ENCODE peak calls at places on chromosomes 16 and 17, in four cellular contexts. E is WTC11, I is K562, L is HepG2. O is an unnamed sample.

GRCh38 chr16:963913-964695 is 6.7 kb downstream of the LMF1 start:
- DNase-seq in E (no peak), I (no peak), L (no peak), O (no peak)

GRCh38 chr16:71344315-71344905 is 14.1 kb upstream of the CALB2 start:
- DNase-seq in E (no peak), I (no peak), L (no peak), O (no peak)

GRCh38 chr16:68833251-68833650 is 10.1 kb upstream of the TANGO6 start:
- DNase-seq in E (no peak), I (no peak), L (no peak), O (no peak)

GRCh38 chr16:46947900-46948547 is 25.4 kb downstream of the DNAJA2 start:
- DNase-seq in E (peak), I (peak), L (peak), O (peak)

GRCh38 chr16:56764835-56765234 is 34.9 kb downstream of the NUP93 start:
- DNase-seq in E (no peak), I (no peak), L (no peak), O (no peak)

GRCh38 chr16:22323998-22324786 is 27.0 kb downstream of the POLR3E start:
- DNase-seq in E (no peak), I (no peak), L (no peak), O (peak)

GRCh38 chr16:86512301-86512859 is 2.1 kb downstream of the FOXF1 start:
- DNase-seq in E (no peak), I (no peak), L (no peak), O (no peak)

GRCh38 chr16:12120331-12120981 is 143.9 kb downstream of the SNX29 start:
- DNase-seq in E (no peak), I (no peak), L (no peak), O (peak)

DNA sequence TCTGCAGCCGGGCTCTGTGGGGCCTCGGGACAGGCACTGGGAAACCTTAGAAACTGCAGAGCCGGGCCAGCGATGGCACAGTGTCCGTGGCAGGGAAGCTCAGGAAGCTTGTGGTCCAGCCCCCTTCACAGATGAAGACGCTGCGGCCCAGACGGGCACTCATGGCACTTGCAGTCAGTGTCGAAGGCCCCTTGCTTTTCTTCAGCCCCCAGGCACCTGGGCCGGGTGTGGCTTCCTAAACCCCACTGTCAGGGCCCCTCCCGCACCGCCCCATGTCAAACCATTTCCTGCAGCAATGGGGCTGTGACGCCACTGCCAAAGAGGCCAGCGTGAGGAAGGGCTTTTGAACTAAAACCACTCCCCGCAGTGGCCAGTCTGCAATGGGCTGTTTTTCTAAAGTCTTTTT is 164.0 kb downstream of the LAT start:
- DNase-seq in E (no peak), I (no peak), L (no peak), O (no peak)
- TF ChIP-seq ELF4 in E (no peak), I (no peak), L (no peak), O (no peak)

GRCh38 chr17:222172-222571 is 40.7 kb upstream of the DOC2B start:
- DNase-seq in E (no peak), I (no peak), L (no peak), O (no peak)
- TF ChIP-seq ELF4 in E (no peak), I (no peak), L (no peak), O (no peak)

DNA sequence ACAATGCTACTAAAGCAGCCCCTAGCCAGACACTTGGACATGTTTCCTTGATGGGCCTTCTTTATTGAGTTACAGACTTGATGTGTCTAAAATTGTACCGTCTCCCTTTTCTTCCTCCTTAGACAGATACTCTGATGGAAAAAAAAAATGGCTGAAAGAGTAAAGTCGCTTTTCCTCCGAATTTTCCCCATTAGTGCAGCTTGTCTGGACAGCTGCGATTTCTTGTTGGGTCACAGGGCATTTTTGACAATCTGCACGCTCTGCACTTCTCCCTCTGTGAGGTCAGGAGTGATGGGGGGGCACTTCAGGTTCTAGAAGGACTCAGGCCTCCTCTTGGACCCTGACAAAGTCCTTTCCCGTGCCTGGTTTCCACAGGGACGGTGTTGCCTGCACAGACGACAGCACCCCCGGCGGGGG is 968 bp upstream of the PRKAR1A start:
- DNase-seq in E (no peak), I (no peak), L (no peak), O (no peak)
- TF ChIP-seq ELF4 in E (no peak), I (no peak), L (peak), O (no peak)

DNA sequence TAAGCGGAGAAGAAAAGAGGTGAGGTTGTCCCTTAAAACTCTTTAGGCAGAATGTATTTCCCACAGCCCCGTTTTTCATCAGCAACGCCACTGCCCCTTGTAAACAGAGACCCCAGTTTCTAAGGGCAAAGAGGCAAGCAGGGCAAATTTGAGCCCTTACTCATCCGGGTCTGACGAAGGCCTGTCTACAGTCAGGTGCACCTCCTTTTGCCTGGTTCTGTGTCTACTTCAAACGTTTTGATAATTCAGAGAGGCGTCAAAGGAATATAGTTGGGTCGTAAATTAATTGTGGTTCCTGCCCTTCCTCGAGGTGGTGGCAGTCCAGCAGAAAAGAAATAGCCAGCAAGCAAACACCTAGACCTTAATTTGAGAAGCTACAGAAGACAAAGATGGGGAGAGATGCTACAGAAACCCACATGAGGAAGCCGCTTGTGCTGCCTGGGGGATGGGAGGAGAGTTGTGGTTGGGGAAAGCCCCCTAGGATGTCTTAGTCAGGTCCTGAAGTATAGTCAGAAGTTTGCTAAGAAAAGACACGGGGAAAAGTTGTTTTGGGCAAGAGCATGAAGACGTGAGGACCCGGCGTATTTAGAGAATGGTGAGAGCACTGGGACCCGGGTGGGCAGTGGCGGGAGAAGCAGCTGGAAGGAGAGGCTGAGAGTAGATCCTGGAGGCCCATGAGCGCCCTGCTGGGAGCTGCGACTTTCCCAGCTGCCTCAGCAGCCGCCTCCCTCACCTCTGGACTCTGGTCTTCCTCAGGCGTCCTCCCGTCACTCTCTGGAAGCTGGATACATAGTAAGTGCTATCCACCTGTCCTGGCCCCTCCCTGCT is 2.4 kb downstream of the FBRS start:
- DNase-seq in E (no peak), I (no peak), L (no peak), O (no peak)
- TF ChIP-seq ELF4 in E (no peak), I (no peak), L (no peak), O (no peak)

GRCh38 chr16:10788665-10789064 is 29.9 kb downstream of the TVP23A start:
- DNase-seq in E (no peak), I (no peak), L (no peak), O (no peak)
- TF ChIP-seq ELF4 in E (no peak), I (no peak), L (no peak), O (no peak)

GRCh38 chr17:50943575-50943933 is 77.4 kb upstream of the TOB1 start:
- DNase-seq in E (peak), I (no peak), L (no peak), O (no peak)
- TF ChIP-seq ELF4 in E (no peak), I (no peak), L (no peak), O (no peak)

GRCh38 chr17:602436-602835 is 112.2 kb downstream of the VPS53 start:
- DNase-seq in E (no peak), I (no peak), L (no peak), O (no peak)

GRCh38 chr17:603405-604193 is 111.0 kb downstream of the VPS53 start:
- DNase-seq in E (no peak), I (no peak), L (no peak), O (no peak)

GRCh38 chr17:596763-597644 is 117.6 kb downstream of the VPS53 start:
- DNase-seq in E (no peak), I (no peak), L (no peak), O (no peak)

GRCh38 chr17:601462-602303 is 113.0 kb downstream of the VPS53 start:
- DNase-seq in E (no peak), I (peak), L (no peak), O (no peak)

GRCh38 chr17:600576-601301 is 113.9 kb downstream of the VPS53 start:
- DNase-seq in E (no peak), I (no peak), L (no peak), O (no peak)
- TF ChIP-seq ELF4 in E (no peak), I (no peak), L (no peak), O (no peak)

GRCh38 chr17:72244942-72245341 is 124.1 kb downstream of the SOX9 start:
- DNase-seq in E (no peak), I (no peak), L (no peak), O (no peak)

GRCh38 chr17:72244494-72244893 is 123.7 kb downstream of the SOX9 start:
- DNase-seq in E (no peak), I (no peak), L (no peak), O (no peak)

GRCh38 chr17:72239548-72239947 is 118.7 kb downstream of the SOX9 start:
- DNase-seq in E (no peak), I (no peak), L (no peak), O (no peak)

GRCh38 chr17:72237223-72237622 is 116.4 kb downstream of the SOX9 start:
- DNase-seq in E (peak), I (no peak), L (no peak), O (no peak)

GRCh38 chr17:72240333-72240732 is 119.5 kb downstream of the SOX9 start:
- DNase-seq in E (no peak), I (no peak), L (no peak), O (no peak)
- TF ChIP-seq ELF4 in E (no peak), I (no peak), L (no peak), O (no peak)

O was measured in HEK293T.